ENCODE peak calls at places on chromosomes 12 and 14, in nine cellular contexts. Q is HCT116, X is Peyer's patch, N is testis, A is H1, Y is K562, E is IMR-90, C is GM12878, U is tibial nerve. L is an unnamed sample. For H3K4me1, the result is how much of the 10 kb centered on the place peaks cover.

GRCh38 chr14:68779761-68780323 is 13.0 kb downstream of the ZFP36L1 start:
- DNase-seq in Q (peak), X (peak), N (peak), A (no peak), Y (peak), E (peak), C (no peak), U (no peak), L (no peak)

GRCh38 chr12:48037267-48037915 is 33.1 kb upstream of the COL2A1 start:
- DNase-seq in Q (no peak), X (no peak), N (no peak), A (peak), Y (peak), E (peak), C (no peak), U (no peak), L (no peak)

GRCh38 chr12:106123551-106123991 is 15.2 kb downstream of the NUAK1 start:
- DNase-seq in Q (no peak), X (no peak), N (no peak), A (no peak), Y (no peak), E (no peak), C (no peak), U (peak), L (no peak)

GRCh38 chr12:120951-121350 is 54.4 kb downstream of the IQSEC3 start:
- DNase-seq in Q (no peak), X (no peak), N (no peak), A (no peak), Y (no peak), E (no peak), C (no peak), U (no peak), L (no peak)

GRCh38 chr12:121837680-121838079 is 21.0 kb downstream of the HPD start:
- DNase-seq in Q (no peak), X (no peak), N (no peak), A (no peak), Y (no peak), E (no peak), C (no peak), U (no peak), L (no peak)

GRCh38 chr12:28253175-28253641 is 63.0 kb downstream of the CCDC91 start:
- DNase-seq in Q (no peak), X (no peak), N (no peak), A (no peak), Y (no peak), E (peak), C (peak), U (no peak), L (no peak)

GRCh38 chr12:24226745-24227350 is 277.4 kb upstream of the SOX5 start:
- DNase-seq in Q (no peak), X (no peak), N (no peak), A (no peak), Y (peak), E (peak), C (no peak), U (no peak), L (no peak)

GRCh38 chr12:2092890-2093289 is 40.1 kb downstream of the CACNA1C start:
- DNase-seq in Q (no peak), X (no peak), N (no peak), A (no peak), Y (no peak), E (peak), C (no peak), U (no peak), L (no peak)

GRCh38 chr12:49288412-49288853 is 6.5 kb upstream of the PRPH start:
- DNase-seq in Q (peak), X (peak), N (peak), A (no peak), Y (peak), E (peak), C (peak), U (peak), L (no peak)

GRCh38 chr14:102323102-102323501 is 3.6 kb downstream of the ZNF839 start:
- DNase-seq in Q (peak), X (peak), N (peak), A (no peak), Y (no peak), E (peak), C (no peak), U (peak), L (peak)

GRCh38 chr14:24921903-24922302 is 128.0 kb downstream of the STXBP6 start:
- DNase-seq in Q (no peak), X (no peak), N (no peak), A (no peak), Y (no peak), E (peak), C (no peak), U (no peak), L (no peak)

GRCh38 chr12:67091204-67091603 is 178.0 kb upstream of the CAND1 start:
- DNase-seq in Q (no peak), X (no peak), N (peak), A (no peak), Y (no peak), E (no peak), C (no peak), U (no peak), L (no peak)

GRCh38 chr12:83016226-83016835 is 329.6 kb downstream of the TMTC2 start:
- DNase-seq in Q (peak), X (no peak), N (peak), A (no peak), Y (peak), E (peak), C (no peak), U (no peak), L (no peak)

GRCh38 chr12:66159088-66159487 is 10.7 kb downstream of the TMBIM4 start:
- DNase-seq in Q (no peak), X (no peak), N (no peak), A (no peak), Y (no peak), E (no peak), C (no peak), U (no peak), L (no peak)

GRCh38 chr12:68180792-68181744 is 21.5 kb upstream of the IFNG start:
- DNase-seq in Q (no peak), X (peak), N (no peak), A (no peak), Y (peak), E (no peak), C (no peak), U (no peak), L (no peak)

GRCh38 chr14:39423793-39424192 is 8.4 kb downstream of the FBXO33 start:
- DNase-seq in Q (no peak), X (no peak), N (no peak), A (no peak), Y (no peak), E (no peak), C (no peak), U (no peak), L (no peak)
- H3K4me1 ChIP-seq in Q (under half), X (under half), N (under half), A (under half), Y (under half), E (under half), C (under half), U (under half), L (under half)

DNA sequence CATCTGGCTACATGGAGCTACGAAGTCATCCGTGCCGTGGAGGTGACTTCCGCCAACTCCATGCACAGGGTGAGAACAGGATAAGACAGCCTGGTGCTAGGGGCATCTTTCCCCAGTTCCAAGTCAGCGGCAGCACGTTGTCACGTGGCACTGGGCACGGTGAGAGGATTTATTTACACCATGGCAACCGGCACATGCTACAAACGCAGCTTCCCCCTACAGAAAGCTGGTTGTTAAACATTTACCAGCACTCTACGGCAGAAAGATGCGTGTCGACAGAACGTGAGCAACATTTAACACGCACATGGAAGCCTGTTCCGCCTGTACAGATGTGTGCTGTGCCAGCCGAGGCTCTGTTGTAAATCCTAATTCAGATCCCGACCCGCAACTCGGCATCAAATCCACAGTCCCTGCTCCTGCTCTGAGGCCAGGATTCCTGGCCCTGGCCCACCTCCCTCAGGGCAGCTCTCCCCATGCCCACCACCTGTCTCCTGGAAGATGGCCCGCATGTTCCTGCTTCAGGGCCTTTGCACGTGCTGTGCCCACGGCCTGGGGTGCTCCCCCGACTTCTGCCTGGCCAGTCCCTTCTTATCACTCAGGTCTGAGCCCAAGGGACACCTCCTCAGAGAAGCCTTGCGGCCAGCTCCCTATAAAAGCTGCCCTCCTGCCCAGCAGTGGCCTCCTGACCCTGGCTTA is 114.1 kb downstream of the RFLNA start:
- DNase-seq in Q (no peak), X (no peak), N (no peak), A (no peak), Y (no peak), E (no peak), C (no peak), U (no peak), L (no peak)
- TF ChIP-seq POLR2A in Q (no peak), X (no peak), N (no peak), A (no peak), Y (no peak), E (no peak), C (no peak), U (no peak), L (no peak)

DNA sequence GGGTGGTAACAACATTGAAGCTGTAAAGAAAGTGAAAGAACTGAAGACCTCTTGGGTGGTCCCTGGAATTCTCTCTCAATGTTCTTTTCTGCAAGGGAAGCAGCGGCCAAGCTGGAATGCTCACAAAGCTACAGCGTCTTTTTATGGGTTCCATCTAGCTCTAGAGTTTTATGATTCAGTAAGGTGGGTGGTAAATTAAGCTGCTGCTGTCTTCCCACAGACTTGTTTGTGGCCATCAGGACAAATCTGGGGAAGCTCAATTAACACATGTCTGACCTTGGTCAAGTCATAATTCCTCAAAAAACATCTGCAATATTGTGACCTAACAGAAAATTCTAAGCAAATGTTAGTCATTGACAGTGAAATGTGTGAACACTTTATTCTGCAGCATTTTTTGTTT is 139.1 kb downstream of the MED13L start:
- DNase-seq in Q (no peak), X (no peak), N (peak), A (no peak), Y (no peak), E (no peak), C (no peak), U (no peak), L (no peak)
- H3K4me1 ChIP-seq in Q (half or more), X (under half), N (under half), A (under half), Y (under half), E (under half), C (under half), U (under half), L (under half)

DNA sequence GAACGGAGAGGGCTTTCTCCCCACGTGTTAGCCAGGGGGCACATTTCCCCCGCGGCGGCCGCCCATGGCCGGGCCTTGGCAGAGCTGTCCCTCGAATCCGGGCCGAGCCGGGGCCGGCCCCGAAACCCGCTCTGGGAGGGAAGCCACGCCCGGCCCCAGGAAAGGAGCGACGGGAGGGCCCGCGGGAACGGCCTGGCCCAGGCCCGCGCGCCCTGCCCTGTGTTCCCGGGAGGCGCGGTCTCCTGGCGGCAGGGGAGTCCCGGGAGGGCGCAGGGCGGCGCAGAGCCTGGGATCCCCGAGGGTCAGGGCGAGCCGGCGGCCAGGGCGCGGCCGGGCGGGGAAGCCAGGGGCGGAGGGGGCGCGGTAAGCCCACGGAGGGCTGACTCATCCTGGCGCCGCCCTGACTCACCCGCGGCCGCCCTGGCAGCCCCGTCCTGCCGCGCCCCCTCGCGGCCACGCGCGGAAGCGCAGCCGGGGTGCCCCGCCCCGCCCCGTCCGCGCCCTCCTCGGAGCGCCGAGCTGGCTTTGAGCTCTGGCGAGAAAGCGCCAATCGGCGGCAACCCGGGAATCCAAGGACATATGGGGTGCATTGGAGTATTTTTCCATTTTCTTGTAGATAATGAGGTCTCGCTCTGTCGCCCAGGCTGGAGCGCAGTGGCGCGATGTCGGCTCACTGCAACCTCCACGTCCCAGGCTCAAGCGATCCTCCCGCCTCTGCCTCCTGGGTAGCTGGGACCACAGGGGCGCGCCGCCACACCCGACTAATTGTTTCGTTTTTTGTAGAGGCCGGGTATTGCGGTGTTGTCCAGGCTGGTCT is 31.8 kb upstream of the PLEKHG6 start:
- DNase-seq in Q (no peak), X (peak), N (peak), A (peak), Y (peak), E (peak), C (no peak), U (peak), L (peak)
- TF ChIP-seq POLR2A in Q (peak), X (peak), N (no peak), A (no peak), Y (no peak), E (peak), C (no peak), U (peak), L (peak)

GRCh38 chr12:38961683-38962082 is 56.3 kb upstream of the CPNE8 start:
- DNase-seq in Q (no peak), X (no peak), N (no peak), A (no peak), Y (no peak), E (no peak), C (no peak), U (no peak), L (no peak)

GRCh38 chr12:38956337-38956736 is 50.9 kb upstream of the CPNE8 start:
- DNase-seq in Q (no peak), X (no peak), N (no peak), A (no peak), Y (no peak), E (no peak), C (no peak), U (no peak), L (no peak)

GRCh38 chr12:38961044-38961443 is 55.7 kb upstream of the CPNE8 start:
- DNase-seq in Q (no peak), X (no peak), N (no peak), A (no peak), Y (no peak), E (no peak), C (no peak), U (no peak), L (no peak)
- H3K4me1 ChIP-seq in Q (under half), X (under half), N (under half), A (under half), Y (under half), E (under half), C (under half), U (under half), L (under half)

GRCh38 chr12:12265571-12266388 is 1.1 kb downstream of the LRP6 start:
- DNase-seq in Q (no peak), X (peak), N (peak), A (no peak), Y (peak), E (peak), C (no peak), U (no peak), L (no peak)

GRCh38 chr12:12266389-12266872 is 413 bp downstream of the LRP6 start:
- DNase-seq in Q (no peak), X (peak), N (peak), A (no peak), Y (no peak), E (no peak), C (no peak), U (no peak), L (no peak)

GRCh38 chr12:12265035-12265434 is 1.8 kb downstream of the LRP6 start:
- DNase-seq in Q (no peak), X (no peak), N (no peak), A (no peak), Y (no peak), E (no peak), C (no peak), U (no peak), L (no peak)

GRCh38 chr12:12267801-12268200 is 957 bp upstream of the LRP6 start:
- DNase-seq in Q (no peak), X (no peak), N (no peak), A (no peak), Y (no peak), E (no peak), C (no peak), U (no peak), L (no peak)

GRCh38 chr12:12266873-12267634 is at the start of gene LRP6:
- DNase-seq in Q (peak), X (peak), N (peak), A (peak), Y (peak), E (peak), C (peak), U (peak), L (peak)
- TF ChIP-seq POLR2A in Q (peak), X (peak), N (peak), A (peak), Y (peak), E (peak), C (peak), U (peak), L (peak)

GRCh38 chr14:52069617-52070431 is 965 bp upstream of the NID2 start:
- DNase-seq in Q (no peak), X (no peak), N (peak), A (no peak), Y (no peak), E (peak), C (no peak), U (peak), L (no peak)
- H3K4me1 ChIP-seq in Q (under half), X (under half), N (under half), A (under half), Y (under half), E (under half), C (under half), U (under half), L (under half)

L was measured in right lobe of liver.